ENCODE peak calls at places on chromosomes 11 and 22, in five cellular contexts. S, P, M, I and O are unnamed samples.

GRCh38 chr11:18312663-18313420 is 9.1 kb downstream of the HPS5 start:
- DNase-seq in S (peak), P (no peak), M (no peak), I (no peak), O (no peak)

GRCh38 chr11:250740-251299 is 14.0 kb downstream of the PSMD13 start:
- DNase-seq in S (peak), P (peak), M (peak), I (peak), O (peak)

GRCh38 chr11:131217313-131218297 is 152.8 kb upstream of the NTM start:
- DNase-seq in S (no peak), P (no peak), M (no peak), I (no peak), O (no peak)

GRCh38 chr22:49155809-49156580 is 671.7 kb downstream of the BRD1 start:
- DNase-seq in S (no peak), P (no peak), M (no peak), I (no peak), O (peak)

GRCh38 chr11:7964873-7965272 is 374 bp downstream of the NLRP10 start:
- DNase-seq in S (peak), P (no peak), M (no peak), I (no peak), O (no peak)

GRCh38 chr22:50626856-50627451 is 998 bp downstream of the ARSA start:
- DNase-seq in S (no peak), P (peak), M (no peak), I (no peak), O (no peak)

GRCh38 chr11:11072067-11072466 is 214.2 kb upstream of the ZBED5 start:
- DNase-seq in S (no peak), P (no peak), M (no peak), I (no peak), O (no peak)

GRCh38 chr11:117583063-117583801 is 213.8 kb downstream of the DSCAML1 start:
- DNase-seq in S (no peak), P (peak), M (no peak), I (no peak), O (no peak)

GRCh38 chr11:75431533-75432525 is 1.2 kb downstream of the KLHL35 start:
- DNase-seq in S (no peak), P (no peak), M (no peak), I (no peak), O (no peak)

GRCh38 chr11:74262725-74263124 is 48.7 kb downstream of the P4HA3 start:
- DNase-seq in S (no peak), P (no peak), M (no peak), I (no peak), O (no peak)

GRCh38 chr11:88357323-88358039 is 19.9 kb upstream of the CTSC start:
- DNase-seq in S (no peak), P (no peak), M (peak), I (peak), O (peak)

GRCh38 chr11:121059605-121060004 is 35.7 kb downstream of the TBCEL start:
- DNase-seq in S (no peak), P (no peak), M (peak), I (peak), O (no peak)

GRCh38 chr11:76599041-76600013 is 71.2 kb downstream of the LRRC32 start:
- DNase-seq in S (no peak), P (peak), M (no peak), I (no peak), O (no peak)

GRCh38 chr11:102560555-102561011 is 30.0 kb upstream of the MMP7 start:
- DNase-seq in S (peak), P (no peak), M (peak), I (peak), O (peak)